ENCODE peak calls at places on chromosome 21, in nine cellular contexts. Z is lung; I is stimulated activated CD4-positive, alpha-beta T cell treated with anti-CD3 and anti-CD28 coated beads, Interleukin-15, amount 100 ng/mL, for 1 hour; Y is NCI-H1092; J is ELR; T is ureter; S is HuH-7; H is NCI-H1417; D is ecto neural progenitor cell. O is an unnamed sample.

GRCh38 chr21:45074818-45075605 is 632 bp downstream of the ADARB1 start:
- DNase-seq in Z (no peak), I (peak), Y (peak), J (peak), T (no peak), S (peak), H (peak), D (peak), O (no peak)

GRCh38 chr21:16473965-16474364 is 744.2 kb downstream of the USP25 start:
- DNase-seq in Z (no peak), I (no peak), Y (no peak), J (no peak), T (no peak), S (no peak), H (no peak), D (no peak), O (no peak)

GRCh38 chr21:46181953-46182547 is 2.2 kb downstream of the SPATC1L start:
- DNase-seq in Z (no peak), I (no peak), Y (no peak), J (no peak), T (no peak), S (no peak), H (no peak), D (peak), O (no peak)

GRCh38 chr21:37455504-37455911 is 88.9 kb downstream of the DYRK1A start:
- DNase-seq in Z (no peak), I (no peak), Y (no peak), J (no peak), T (no peak), S (no peak), H (no peak), D (no peak), O (no peak)

GRCh38 chr21:38478782-38479181 is 19.5 kb downstream of the ERG start:
- DNase-seq in Z (no peak), I (no peak), Y (no peak), J (peak), T (no peak), S (no peak), H (no peak), D (no peak), O (no peak)

GRCh38 chr21:39604951-39605350 is 7.8 kb upstream of the B3GALT5 start:
- DNase-seq in Z (no peak), I (no peak), Y (no peak), J (no peak), T (no peak), S (no peak), H (no peak), D (no peak), O (no peak)

GRCh38 chr21:41845310-41846032 is 33.7 kb downstream of the PRDM15 start:
- DNase-seq in Z (no peak), I (no peak), Y (no peak), J (peak), T (no peak), S (no peak), H (no peak), D (no peak), O (no peak)

GRCh38 chr21:46039891-46040660 is 57.8 kb upstream of the COL6A2 start:
- DNase-seq in Z (no peak), I (no peak), Y (no peak), J (no peak), T (no peak), S (no peak), H (no peak), D (no peak), O (no peak)

GRCh38 chr21:39881661-39882060 is 14.4 kb downstream of the PCP4 start:
- DNase-seq in Z (no peak), I (no peak), Y (no peak), J (no peak), T (no peak), S (no peak), H (no peak), D (no peak), O (no peak)

GRCh38 chr21:45532826-45533730 is 9.2 kb downstream of the SLC19A1 start:
- DNase-seq in Z (no peak), I (no peak), Y (no peak), J (no peak), T (no peak), S (no peak), H (no peak), D (peak), O (no peak)

GRCh38 chr21:15397258-15397657 is 332.5 kb upstream of the NRIP1 start:
- DNase-seq in Z (no peak), I (no peak), Y (no peak), J (no peak), T (no peak), S (no peak), H (no peak), D (no peak), O (no peak)

GRCh38 chr21:26057488-26058170 is 112.9 kb downstream of the APP start:
- DNase-seq in Z (no peak), I (no peak), Y (no peak), J (no peak), T (no peak), S (no peak), H (no peak), D (no peak), O (no peak)

GRCh38 chr21:45424854-45425795 is 20.2 kb downstream of the COL18A1 start:
- DNase-seq in Z (no peak), I (no peak), Y (no peak), J (no peak), T (no peak), S (no peak), H (no peak), D (no peak), O (no peak)

O was measured in BJ.